ENCODE peak calls at places on chromosome 7, in four cellular contexts. One of them, this sample, is unnamed.

GRCh38 chr7:158411232-158411950 is 176.2 kb downstream of the PTPRN2 start:
- DNase-seq in NCI-H1092: no peak
- DNase-seq in LoVo: no peak
- DNase-seq in activated CD4-positive, alpha-beta T cell treated with anti-CD3 and anti-CD28 coated beads, Interleukin-2, amount 50 U/mL, for 48 hours: no peak
- DNase-seq in this sample: no peak

GRCh38 chr7:109552017-109552416 is 982.3 kb downstream of the DNAJB9 start:
- DNase-seq in activated CD4-positive, alpha-beta T cell treated with anti-CD3 and anti-CD28 coated beads, Interleukin-2, amount 50 U/mL, for 48 hours: no peak
- DNase-seq in LoVo: no peak
- DNase-seq in NCI-H1092: no peak
- DNase-seq in this sample: no peak

GRCh38 chr7:114922151-114922651 is 307 bp downstream of the MDFIC start:
- DNase-seq in activated CD4-positive, alpha-beta T cell treated with anti-CD3 and anti-CD28 coated beads, Interleukin-2, amount 50 U/mL, for 48 hours: peak
- DNase-seq in NCI-H1092: no peak
- DNase-seq in LoVo: peak
- DNase-seq in this sample: peak

GRCh38 chr7:66352071-66352470 is 146.9 kb downstream of the TPST1 start:
- DNase-seq in NCI-H1092: no peak
- DNase-seq in activated CD4-positive, alpha-beta T cell treated with anti-CD3 and anti-CD28 coated beads, Interleukin-2, amount 50 U/mL, for 48 hours: no peak
- DNase-seq in LoVo: no peak
- DNase-seq in this sample: no peak

GRCh38 chr7:157250605-157251228 is 86.1 kb upstream of the DNAJB6 start:
- DNase-seq in NCI-H1092: peak
- DNase-seq in LoVo: peak
- DNase-seq in activated CD4-positive, alpha-beta T cell treated with anti-CD3 and anti-CD28 coated beads, Interleukin-2, amount 50 U/mL, for 48 hours: peak
- DNase-seq in this sample: no peak

GRCh38 chr7:116337013-116337412 is 126.7 kb downstream of the TES start:
- DNase-seq in activated CD4-positive, alpha-beta T cell treated with anti-CD3 and anti-CD28 coated beads, Interleukin-2, amount 50 U/mL, for 48 hours: no peak
- DNase-seq in NCI-H1092: no peak
- DNase-seq in LoVo: no peak
- DNase-seq in this sample: no peak

GRCh38 chr7:514651-515598 is 4.7 kb downstream of the PDGFA start:
- DNase-seq in activated CD4-positive, alpha-beta T cell treated with anti-CD3 and anti-CD28 coated beads, Interleukin-2, amount 50 U/mL, for 48 hours: peak
- DNase-seq in LoVo: no peak
- DNase-seq in NCI-H1092: peak
- DNase-seq in this sample: no peak

GRCh38 chr7:6579446-6579845 is 2.2 kb downstream of the ZDHHC4 start:
- DNase-seq in activated CD4-positive, alpha-beta T cell treated with anti-CD3 and anti-CD28 coated beads, Interleukin-2, amount 50 U/mL, for 48 hours: no peak
- DNase-seq in NCI-H1092: no peak
- DNase-seq in LoVo: no peak
- DNase-seq in this sample: no peak

GRCh38 chr7:105180002-105180401 is 166.0 kb downstream of the KMT2E start:
- DNase-seq in NCI-H1092: no peak
- DNase-seq in activated CD4-positive, alpha-beta T cell treated with anti-CD3 and anti-CD28 coated beads, Interleukin-2, amount 50 U/mL, for 48 hours: no peak
- DNase-seq in LoVo: no peak
- DNase-seq in this sample: no peak

GRCh38 chr7:37045786-37046185 is 321.5 kb upstream of the AOAH start:
- DNase-seq in NCI-H1092: no peak
- DNase-seq in LoVo: no peak
- DNase-seq in activated CD4-positive, alpha-beta T cell treated with anti-CD3 and anti-CD28 coated beads, Interleukin-2, amount 50 U/mL, for 48 hours: no peak
- DNase-seq in this sample: no peak

GRCh38 chr7:101169110-101169837 is 3.9 kb upstream of the VGF start:
- DNase-seq in LoVo: no peak
- DNase-seq in activated CD4-positive, alpha-beta T cell treated with anti-CD3 and anti-CD28 coated beads, Interleukin-2, amount 50 U/mL, for 48 hours: no peak
- DNase-seq in NCI-H1092: no peak
- DNase-seq in this sample: no peak

GRCh38 chr7:414681-415560 is 104.7 kb downstream of the PDGFA start:
- DNase-seq in NCI-H1092: no peak
- DNase-seq in activated CD4-positive, alpha-beta T cell treated with anti-CD3 and anti-CD28 coated beads, Interleukin-2, amount 50 U/mL, for 48 hours: no peak
- DNase-seq in LoVo: no peak
- DNase-seq in this sample: no peak

GRCh38 chr7:138116156-138116555 is 39.9 kb downstream of the AKR1D1 start:
- DNase-seq in activated CD4-positive, alpha-beta T cell treated with anti-CD3 and anti-CD28 coated beads, Interleukin-2, amount 50 U/mL, for 48 hours: no peak
- DNase-seq in LoVo: peak
- DNase-seq in NCI-H1092: no peak
- DNase-seq in this sample: no peak

GRCh38 chr7:154795437-154795836 is 207.5 kb downstream of the PAXIP1 start:
- DNase-seq in NCI-H1092: peak
- DNase-seq in activated CD4-positive, alpha-beta T cell treated with anti-CD3 and anti-CD28 coated beads, Interleukin-2, amount 50 U/mL, for 48 hours: no peak
- DNase-seq in LoVo: no peak
- DNase-seq in this sample: no peak

GRCh38 chr7:46754135-46754730 is 827.7 kb downstream of the TNS3 start:
- DNase-seq in activated CD4-positive, alpha-beta T cell treated with anti-CD3 and anti-CD28 coated beads, Interleukin-2, amount 50 U/mL, for 48 hours: no peak
- DNase-seq in LoVo: no peak
- DNase-seq in NCI-H1092: no peak
- DNase-seq in this sample: no peak